ENCODE peak calls at places on chromosomes 6 and 20, in five cellular contexts. X is pancreas, K is cardiac muscle cell, A is AG04450, D is A549. T is an unnamed sample.

GRCh38 chr20:34634392-34634791 is 42.5 kb downstream of the PIGU start:
- DNase-seq in X (no peak), K (no peak), A (no peak), D (no peak), T (no peak)

GRCh38 chr6:158907931-158908330 is 88.8 kb upstream of the EZR start:
- DNase-seq in X (no peak), K (no peak), A (no peak), D (no peak), T (peak)

GRCh38 chr6:16844183-16844582 is 82.9 kb upstream of the ATXN1 start:
- DNase-seq in X (no peak), K (no peak), A (no peak), D (no peak), T (no peak)

GRCh38 chr6:156862711-156863110 is 85.5 kb downstream of the ARID1B start:
- DNase-seq in X (no peak), K (no peak), A (no peak), D (no peak), T (no peak)

GRCh38 chr6:153087436-153087835 is 43.6 kb downstream of the RGS17 start:
- DNase-seq in X (no peak), K (no peak), A (no peak), D (no peak), T (no peak)

GRCh38 chr20:21941941-21942805 is 236.7 kb downstream of the PAX1 start:
- DNase-seq in X (no peak), K (no peak), A (no peak), D (no peak), T (no peak)

GRCh38 chr20:22374678-22375590 is 209.4 kb downstream of the FOXA2 start:
- DNase-seq in X (no peak), K (no peak), A (no peak), D (no peak), T (no peak)

GRCh38 chr20:16128538-16129106 is 444.6 kb downstream of the KIF16B start:
- DNase-seq in X (no peak), K (no peak), A (no peak), D (no peak), T (no peak)

GRCh38 chr6:42512498-42513042 is 51.3 kb upstream of the UBR2 start:
- DNase-seq in X (no peak), K (no peak), A (no peak), D (no peak), T (no peak)

GRCh38 chr6:159299566-159299965 is 130.4 kb downstream of the FNDC1 start:
- DNase-seq in X (no peak), K (no peak), A (no peak), D (no peak), T (no peak)

GRCh38 chr6:11368760-11369159 is 136.3 kb upstream of the NEDD9 start:
- DNase-seq in X (no peak), K (no peak), A (no peak), D (no peak), T (no peak)

GRCh38 chr6:1524040-1524480 is 85.7 kb upstream of the FOXC1 start:
- DNase-seq in X (no peak), K (peak), A (no peak), D (peak), T (peak)

GRCh38 chr6:17705428-17705777 is 1.3 kb downstream of the NUP153 start:
- DNase-seq in X (no peak), K (peak), A (peak), D (peak), T (no peak)

GRCh38 chr6:3320238-3320637 is 61.5 kb downstream of the PSMG4 start:
- DNase-seq in X (no peak), K (no peak), A (no peak), D (no peak), T (no peak)

GRCh38 chr6:15546591-15546990 is 116.2 kb downstream of the DTNBP1 start:
- DNase-seq in X (no peak), K (no peak), A (no peak), D (no peak), T (no peak)

GRCh38 chr6:111971866-111972532 is 81.9 kb upstream of the CCN6 start:
- DNase-seq in X (no peak), K (no peak), A (no peak), D (no peak), T (no peak)

GRCh38 chr6:89079611-89080213 is 839 bp upstream of the PNRC1 start:
- DNase-seq in X (no peak), K (peak), A (no peak), D (no peak), T (peak)

GRCh38 chr6:6712258-6712978 is 123.9 kb downstream of the LY86 start:
- DNase-seq in X (no peak), K (no peak), A (peak), D (peak), T (peak)
- TF ChIP-seq CTCF in X (no peak), K (peak), A (no peak), D (peak), T (no peak)

DNA sequence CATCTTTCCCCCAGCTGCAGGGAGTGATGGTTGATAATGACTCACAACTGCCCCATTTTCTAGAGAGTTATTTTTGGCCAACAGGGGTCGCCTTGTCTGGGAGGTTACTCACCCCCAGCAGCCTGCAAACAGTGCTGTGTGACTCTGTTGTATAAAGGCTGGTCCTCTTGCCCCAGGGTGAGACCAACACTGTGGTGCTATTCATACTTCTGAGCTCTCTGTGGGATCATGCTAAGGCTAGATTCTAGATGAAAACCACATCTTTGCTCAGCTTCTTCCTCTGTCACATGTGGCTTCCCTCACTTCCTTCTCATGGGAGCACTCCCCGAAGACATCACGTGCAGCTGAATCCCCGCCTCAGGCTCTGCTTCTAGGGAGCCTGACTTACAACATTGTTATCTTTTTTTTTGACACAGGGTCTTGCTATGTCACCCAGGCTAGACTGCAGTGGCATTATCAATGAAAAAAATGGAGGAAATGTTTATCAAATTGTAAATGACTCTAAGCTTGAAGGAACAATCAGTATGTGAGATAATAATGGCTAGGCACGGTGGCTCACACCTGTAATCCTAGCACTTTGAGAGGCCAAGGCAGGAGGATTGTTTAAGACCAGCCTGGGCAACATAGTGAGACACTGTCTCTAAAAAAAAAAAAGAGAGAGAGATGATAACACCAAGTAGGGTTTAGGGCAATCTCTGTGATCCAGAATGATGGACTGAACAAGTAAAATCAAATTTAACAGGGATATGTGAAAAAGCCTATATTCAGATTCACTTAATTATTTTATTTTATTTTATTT is 55.7 kb upstream of the SLC23A2 start:
- DNase-seq in X (no peak), K (no peak), A (no peak), D (peak), T (peak)
- H3K27ac ChIP-seq in X (no peak), K (no peak), A (no peak), D (peak), T (peak)

GRCh38 chr6:129621252-129621651 is 88.7 kb downstream of the ARHGAP18 start:
- DNase-seq in X (no peak), K (no peak), A (no peak), D (peak), T (no peak)
- TF ChIP-seq CTCF in X (peak), K (peak), A (peak), D (no peak), T (peak)

DNA sequence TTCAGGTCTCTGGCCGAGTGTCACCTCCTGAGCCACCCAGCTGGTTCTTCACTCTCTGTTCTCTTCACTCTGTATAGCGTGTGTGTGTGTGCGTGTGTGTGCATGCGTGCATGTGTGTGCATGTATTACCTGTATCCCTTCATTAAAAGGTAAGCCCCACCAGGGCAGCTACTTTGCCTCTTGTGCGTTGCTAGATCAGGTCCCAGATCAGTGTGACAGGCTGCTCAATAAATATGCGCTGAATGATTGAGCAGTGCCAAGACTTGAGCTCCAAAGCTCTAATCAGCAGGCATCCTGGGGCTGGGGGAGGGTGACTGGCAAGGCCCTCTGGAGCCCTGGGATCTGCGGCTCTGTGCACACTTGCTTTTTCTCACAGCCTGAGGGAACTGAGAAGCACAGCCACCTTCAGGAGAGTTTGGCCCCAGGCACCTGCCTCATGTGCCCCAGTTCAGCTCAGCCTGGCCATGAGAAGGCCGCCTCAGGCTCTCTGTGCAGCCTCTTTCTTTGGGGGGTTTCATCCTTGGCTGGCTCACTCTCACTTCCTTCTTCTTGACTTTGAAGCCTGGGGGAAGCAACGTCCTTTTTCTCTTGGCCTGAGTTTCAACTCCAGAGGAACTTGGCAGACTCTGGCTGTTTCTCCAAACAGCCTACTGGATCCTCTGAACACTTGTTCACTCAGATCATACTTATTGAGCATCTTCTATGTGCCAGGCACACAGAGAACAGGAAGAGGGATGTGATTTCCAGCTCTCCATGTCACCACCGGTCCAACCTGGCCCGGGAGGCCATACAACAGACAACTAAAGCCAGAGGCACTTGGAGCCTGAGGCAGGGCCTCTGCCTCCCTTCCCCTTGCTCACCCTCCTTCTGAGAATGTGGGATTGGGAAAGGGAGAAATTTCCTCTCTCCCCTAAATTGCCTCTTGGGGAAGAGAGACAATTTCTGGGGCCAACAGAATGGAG is 114.0 kb downstream of the VEGFA start:
- DNase-seq in X (no peak), K (no peak), A (no peak), D (no peak), T (no peak)
- H3K27ac ChIP-seq in X (peak), K (no peak), A (no peak), D (no peak), T (no peak)

DNA sequence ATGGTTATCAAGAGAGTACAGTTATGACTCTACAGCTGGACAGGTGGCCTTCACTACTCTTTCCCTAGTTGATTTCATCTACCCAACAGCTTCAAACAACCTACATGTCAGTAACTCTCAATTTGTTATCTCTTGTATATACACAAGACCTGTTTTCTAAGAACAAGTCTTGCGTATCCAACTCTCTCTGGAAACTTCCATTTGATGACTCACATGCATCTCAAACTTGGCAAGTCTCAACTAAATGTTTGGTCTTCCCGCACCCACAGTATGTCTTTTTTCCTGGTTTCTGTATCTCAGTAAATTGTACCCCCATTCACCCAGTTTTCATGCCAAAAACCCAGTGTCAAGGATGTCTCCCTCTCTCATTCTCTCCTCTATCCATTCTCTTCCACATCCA is 97.7 kb downstream of the BTBD9 start:
- DNase-seq in X (no peak), K (no peak), A (peak), D (no peak), T (no peak)
- TF ChIP-seq CTCF in X (no peak), K (no peak), A (no peak), D (no peak), T (no peak)

GRCh38 chr6:168584251-168584650 is 143.3 kb downstream of the SMOC2 start:
- DNase-seq in X (no peak), K (no peak), A (no peak), D (no peak), T (no peak)
- H3K27ac ChIP-seq in X (no peak), K (no peak), A (no peak), D (no peak), T (no peak)